ENCODE peak calls at places on chromosome 6, in eight cellular contexts. One of them, this sample, is unnamed.

GRCh38 chr6:53921639-53922038 is 126.8 kb downstream of the LRRC1 start:
- DNase-seq in ovary: no peak
- DNase-seq in left lung: no peak
- DNase-seq in tibial nerve: no peak
- DNase-seq in transverse colon: no peak
- DNase-seq in H9: no peak
- DNase-seq in PC-3: no peak
- DNase-seq in HCT116: no peak
- DNase-seq in this sample: no peak

GRCh38 chr6:169424149-169424804 is 170.6 kb upstream of the THBS2 start:
- DNase-seq in left lung: no peak
- DNase-seq in PC-3: no peak
- DNase-seq in HCT116: no peak
- DNase-seq in H9: no peak
- DNase-seq in tibial nerve: no peak
- DNase-seq in transverse colon: no peak
- DNase-seq in ovary: no peak
- DNase-seq in this sample: no peak

GRCh38 chr6:156825475-156825874 is 48.3 kb downstream of the ARID1B start:
- DNase-seq in tibial nerve: no peak
- DNase-seq in transverse colon: no peak
- DNase-seq in left lung: no peak
- DNase-seq in H9: no peak
- DNase-seq in PC-3: no peak
- DNase-seq in HCT116: no peak
- DNase-seq in ovary: no peak
- DNase-seq in this sample: no peak

GRCh38 chr6:15508363-15509330 is 154.2 kb downstream of the DTNBP1 start:
- DNase-seq in tibial nerve: no peak
- DNase-seq in H9: no peak
- DNase-seq in left lung: no peak
- DNase-seq in PC-3: no peak
- DNase-seq in transverse colon: no peak
- DNase-seq in ovary: no peak
- DNase-seq in HCT116: no peak
- DNase-seq in this sample: peak; percentile 10

GRCh38 chr6:168130683-168131371 is 51.8 kb upstream of the FRMD1 start:
- DNase-seq in left lung: no peak
- DNase-seq in PC-3: no peak
- DNase-seq in tibial nerve: no peak
- DNase-seq in ovary: no peak
- DNase-seq in H9: peak; percentile 26
- DNase-seq in HCT116: no peak
- DNase-seq in transverse colon: no peak
- DNase-seq in this sample: no peak

GRCh38 chr6:38625191-38625590 is 14.5 kb downstream of the BTBD9 start:
- DNase-seq in tibial nerve: no peak
- DNase-seq in transverse colon: no peak
- DNase-seq in ovary: no peak
- DNase-seq in HCT116: no peak
- DNase-seq in PC-3: no peak
- DNase-seq in H9: no peak
- DNase-seq in left lung: no peak
- DNase-seq in this sample: no peak

GRCh38 chr6:150902142-150902800 is 36.8 kb downstream of the MTHFD1L start:
- DNase-seq in H9: no peak
- DNase-seq in tibial nerve: no peak
- DNase-seq in HCT116: no peak
- DNase-seq in ovary: no peak
- DNase-seq in transverse colon: no peak
- DNase-seq in left lung: no peak
- DNase-seq in PC-3: no peak
- DNase-seq in this sample: no peak

GRCh38 chr6:95578106-95578410 is 723 bp downstream of the MANEA start:
- DNase-seq in transverse colon: no peak
- DNase-seq in left lung: no peak
- DNase-seq in PC-3: peak; percentile 14
- DNase-seq in H9: no peak
- DNase-seq in HCT116: no peak
- DNase-seq in tibial nerve: no peak
- DNase-seq in ovary: no peak
- DNase-seq in this sample: no peak

GRCh38 chr6:88238901-88239300 is 72.8 kb upstream of the CNR1 start:
- DNase-seq in transverse colon: no peak
- DNase-seq in left lung: no peak
- DNase-seq in tibial nerve: no peak
- DNase-seq in HCT116: no peak
- DNase-seq in H9: no peak
- DNase-seq in ovary: no peak
- DNase-seq in PC-3: no peak
- DNase-seq in this sample: no peak

GRCh38 chr6:13428528-13429405 is 58.6 kb downstream of the GFOD1 start:
- DNase-seq in H9: peak; percentile 49
- DNase-seq in HCT116: no peak
- DNase-seq in transverse colon: no peak
- DNase-seq in tibial nerve: no peak
- DNase-seq in left lung: no peak
- DNase-seq in PC-3: no peak
- DNase-seq in ovary: no peak
- DNase-seq in this sample: no peak

GRCh38 chr6:39812496-39812852 is 20.3 kb downstream of the DAAM2 start:
- DNase-seq in HCT116: no peak
- DNase-seq in H9: no peak
- DNase-seq in left lung: no peak
- DNase-seq in tibial nerve: no peak
- DNase-seq in PC-3: no peak
- DNase-seq in transverse colon: no peak
- DNase-seq in ovary: no peak
- DNase-seq in this sample: no peak

GRCh38 chr6:39812853-39813533 is 20.8 kb downstream of the DAAM2 start:
- DNase-seq in tibial nerve: peak; percentile 72
- DNase-seq in PC-3: no peak
- DNase-seq in left lung: no peak
- DNase-seq in H9: no peak
- DNase-seq in ovary: no peak
- DNase-seq in transverse colon: no peak
- DNase-seq in HCT116: no peak
- DNase-seq in this sample: peak; percentile 54

GRCh38 chr6:39814236-39814635 is 22.1 kb downstream of the DAAM2 start:
- DNase-seq in HCT116: no peak
- DNase-seq in transverse colon: no peak
- DNase-seq in H9: no peak
- DNase-seq in tibial nerve: no peak
- DNase-seq in ovary: no peak
- DNase-seq in left lung: no peak
- DNase-seq in PC-3: no peak
- DNase-seq in this sample: no peak

GRCh38 chr6:39808934-39809333 is 16.8 kb downstream of the DAAM2 start:
- DNase-seq in transverse colon: no peak
- DNase-seq in left lung: no peak
- DNase-seq in ovary: no peak
- DNase-seq in tibial nerve: no peak
- DNase-seq in H9: no peak
- DNase-seq in HCT116: no peak
- DNase-seq in PC-3: no peak
- DNase-seq in this sample: no peak

DNA sequence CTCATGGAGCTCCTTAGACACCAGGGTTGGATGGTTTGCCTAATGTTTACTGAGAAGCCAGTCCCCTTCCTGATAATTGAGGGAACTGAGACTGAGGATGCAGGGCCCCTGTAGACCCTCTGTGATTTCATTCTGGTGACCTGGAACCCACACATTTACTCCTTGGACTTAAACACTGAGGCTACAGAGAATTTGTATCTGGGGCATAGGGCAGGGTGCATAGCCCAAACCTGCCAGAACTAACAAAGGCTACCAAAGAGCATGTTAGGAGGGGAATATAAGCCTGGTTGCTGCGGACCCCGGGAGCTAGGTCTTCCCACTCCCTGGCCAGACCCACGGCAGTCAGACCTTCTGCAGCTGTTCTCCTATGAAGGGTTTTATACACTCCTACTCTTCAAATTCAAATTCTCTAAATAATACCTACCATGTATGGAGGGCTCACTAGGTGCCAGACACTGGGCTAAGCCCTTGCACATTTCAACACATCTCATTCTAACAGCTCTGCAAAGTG is 19.7 kb downstream of the DAAM2 start:
- DNase-seq in left lung: no peak
- DNase-seq in ovary: no peak
- DNase-seq in H9: no peak
- DNase-seq in transverse colon: no peak
- DNase-seq in tibial nerve: no peak
- DNase-seq in PC-3: no peak
- DNase-seq in HCT116: no peak
- DNase-seq in this sample: no peak
- H3K4me1 ChIP-seq in left lung: peaks cover 7% of the 10 kb centered on the region
- H3K4me1 ChIP-seq in ovary: peaks cover 21% of the 10 kb centered on the region
- H3K4me1 ChIP-seq in H9: peaks cover 5% of the 10 kb centered on the region
- H3K4me1 ChIP-seq in transverse colon: peaks cover 4% of the 10 kb centered on the region
- H3K4me1 ChIP-seq in tibial nerve: peaks cover 97% of the 10 kb centered on the region
- H3K4me1 ChIP-seq in PC-3: no peaks in the 10 kb centered on the region
- H3K4me1 ChIP-seq in HCT116: no peaks in the 10 kb centered on the region
- H3K4me1 ChIP-seq in this sample: peaks cover 30% of the 10 kb centered on the region

DNA sequence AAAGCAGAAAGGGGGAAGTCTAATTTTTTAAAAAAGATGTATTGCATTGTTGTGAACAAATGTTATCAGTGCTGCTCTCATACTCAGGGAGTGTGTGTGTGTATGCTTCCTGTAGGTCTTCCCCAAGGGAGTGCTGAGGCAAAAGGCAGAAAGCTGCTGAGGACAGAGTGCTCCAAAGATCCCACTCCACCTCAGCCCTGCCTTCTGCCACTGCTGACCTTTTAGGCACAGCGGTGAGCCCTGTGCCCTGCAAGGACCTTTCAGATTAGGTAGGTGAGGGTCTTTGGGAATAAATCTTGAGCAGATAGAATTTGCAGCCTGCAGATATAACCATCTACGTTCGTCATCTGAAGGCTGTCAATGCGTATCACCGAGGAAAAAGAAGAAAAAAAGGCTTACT is 756.4 kb upstream of the MMS22L start:
- DNase-seq in HCT116: no peak
- DNase-seq in tibial nerve: no peak
- DNase-seq in left lung: no peak
- DNase-seq in transverse colon: no peak
- DNase-seq in PC-3: no peak
- DNase-seq in ovary: no peak
- DNase-seq in H9: peak; percentile 63
- DNase-seq in this sample: no peak
- H3K9me3 ChIP-seq in HCT116: no peaks in the 10 kb centered on the region
- H3K9me3 ChIP-seq in tibial nerve: no peaks in the 10 kb centered on the region
- H3K9me3 ChIP-seq in left lung: no peaks in the 10 kb centered on the region
- H3K9me3 ChIP-seq in transverse colon: no peaks in the 10 kb centered on the region
- H3K9me3 ChIP-seq in PC-3: no peaks in the 10 kb centered on the region
- H3K9me3 ChIP-seq in ovary: no peaks in the 10 kb centered on the region
- H3K9me3 ChIP-seq in H9: no peaks in the 10 kb centered on the region
- H3K9me3 ChIP-seq in this sample: no peaks in the 10 kb centered on the region

GRCh38 chr6:148082044-148082443 is 260.6 kb upstream of the SASH1 start:
- DNase-seq in transverse colon: no peak
- DNase-seq in HCT116: no peak
- DNase-seq in ovary: no peak
- DNase-seq in H9: no peak
- DNase-seq in tibial nerve: no peak
- DNase-seq in left lung: no peak
- DNase-seq in PC-3: no peak
- DNase-seq in this sample: no peak

GRCh38 chr6:148082721-148083120 is 259.9 kb upstream of the SASH1 start:
- DNase-seq in H9: no peak
- DNase-seq in PC-3: peak; percentile 2
- DNase-seq in HCT116: no peak
- DNase-seq in tibial nerve: no peak
- DNase-seq in ovary: no peak
- DNase-seq in transverse colon: no peak
- DNase-seq in left lung: no peak
- DNase-seq in this sample: no peak

GRCh38 chr6:148076046-148076445 is 266.6 kb upstream of the SASH1 start:
- DNase-seq in HCT116: no peak
- DNase-seq in H9: no peak
- DNase-seq in PC-3: no peak
- DNase-seq in tibial nerve: no peak
- DNase-seq in ovary: no peak
- DNase-seq in left lung: no peak
- DNase-seq in transverse colon: no peak
- DNase-seq in this sample: no peak

GRCh38 chr6:148075352-148075751 is 267.3 kb upstream of the SASH1 start:
- DNase-seq in ovary: no peak
- DNase-seq in transverse colon: no peak
- DNase-seq in tibial nerve: no peak
- DNase-seq in PC-3: no peak
- DNase-seq in HCT116: no peak
- DNase-seq in left lung: no peak
- DNase-seq in H9: no peak
- DNase-seq in this sample: no peak

GRCh38 chr6:148080311-148080710 is 262.3 kb upstream of the SASH1 start:
- DNase-seq in ovary: no peak
- DNase-seq in PC-3: no peak
- DNase-seq in HCT116: no peak
- DNase-seq in left lung: no peak
- DNase-seq in H9: no peak
- DNase-seq in transverse colon: no peak
- DNase-seq in tibial nerve: no peak
- DNase-seq in this sample: no peak
- H3K4me1 ChIP-seq in ovary: no peaks in the 10 kb centered on the region
- H3K4me1 ChIP-seq in PC-3: no peaks in the 10 kb centered on the region
- H3K4me1 ChIP-seq in HCT116: no peaks in the 10 kb centered on the region
- H3K4me1 ChIP-seq in left lung: no peaks in the 10 kb centered on the region
- H3K4me1 ChIP-seq in H9: no peaks in the 10 kb centered on the region
- H3K4me1 ChIP-seq in transverse colon: no peaks in the 10 kb centered on the region
- H3K4me1 ChIP-seq in tibial nerve: no peaks in the 10 kb centered on the region
- H3K4me1 ChIP-seq in this sample: no peaks in the 10 kb centered on the region

GRCh38 chr6:148677594-148678476 is 69.0 kb upstream of the UST start:
- DNase-seq in PC-3: no peak
- DNase-seq in transverse colon: no peak
- DNase-seq in left lung: no peak
- DNase-seq in HCT116: no peak
- DNase-seq in ovary: no peak
- DNase-seq in H9: no peak
- DNase-seq in tibial nerve: no peak
- DNase-seq in this sample: no peak

GRCh38 chr6:148671085-148671484 is 75.7 kb upstream of the UST start:
- DNase-seq in transverse colon: no peak
- DNase-seq in PC-3: no peak
- DNase-seq in left lung: no peak
- DNase-seq in HCT116: no peak
- DNase-seq in H9: peak; percentile 56
- DNase-seq in tibial nerve: no peak
- DNase-seq in ovary: no peak
- DNase-seq in this sample: no peak

GRCh38 chr6:148667395-148667794 is 79.4 kb upstream of the UST start:
- DNase-seq in HCT116: no peak
- DNase-seq in H9: no peak
- DNase-seq in left lung: no peak
- DNase-seq in ovary: no peak
- DNase-seq in PC-3: no peak
- DNase-seq in transverse colon: no peak
- DNase-seq in tibial nerve: no peak
- DNase-seq in this sample: no peak

DNA sequence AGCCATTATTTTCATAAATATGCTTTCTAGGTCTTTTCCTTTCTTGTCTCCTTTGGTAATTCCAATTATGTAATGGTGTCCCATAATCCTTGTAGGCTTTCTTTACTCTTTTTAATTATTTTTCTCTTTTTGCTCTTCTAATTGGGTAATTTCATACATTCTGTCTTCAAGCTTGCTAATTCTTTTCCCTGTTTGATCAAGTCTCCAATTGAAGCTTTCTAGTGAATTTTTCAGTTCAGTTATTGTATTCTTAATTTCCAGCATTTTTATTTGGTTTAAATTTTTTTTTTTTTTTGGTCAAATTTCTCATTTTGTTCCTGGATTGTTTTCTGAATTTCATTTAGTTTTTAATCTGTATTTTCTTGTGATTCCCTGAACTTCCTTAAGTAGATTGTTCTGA is 74.9 kb upstream of the UST start:
- DNase-seq in left lung: no peak
- DNase-seq in transverse colon: no peak
- DNase-seq in HCT116: no peak
- DNase-seq in tibial nerve: no peak
- DNase-seq in PC-3: no peak
- DNase-seq in H9: no peak
- DNase-seq in ovary: no peak
- DNase-seq in this sample: no peak
- H3K9me3 ChIP-seq in left lung: no peaks in the 10 kb centered on the region
- H3K9me3 ChIP-seq in transverse colon: peaks cover 23% of the 10 kb centered on the region
- H3K9me3 ChIP-seq in HCT116: peaks cover 7% of the 10 kb centered on the region
- H3K9me3 ChIP-seq in tibial nerve: peaks cover 5% of the 10 kb centered on the region
- H3K9me3 ChIP-seq in PC-3: no peaks in the 10 kb centered on the region
- H3K9me3 ChIP-seq in H9: no peaks in the 10 kb centered on the region
- H3K9me3 ChIP-seq in ovary: peaks cover 5% of the 10 kb centered on the region
- H3K9me3 ChIP-seq in this sample: no peaks in the 10 kb centered on the region

This sample was measured in gastrocnemius medialis.